ENCODE peak calls at places on chromosomes 3 and 15, in ten cellular contexts. L, P, V, Z, B, A, X, D, M and K are unnamed samples.

GRCh38 chr15:101526890-101527289 is 37.4 kb upstream of the PCSK6 start:
- DNase-seq in M (no peak), X (no peak), L (no peak), P (no peak), V (no peak), A (no peak), D (no peak), B (no peak), Z (no peak), K (no peak)

GRCh38 chr15:33934396-33934795 is 33.9 kb upstream of the CHRM5 start:
- DNase-seq in V (no peak), L (no peak), Z (no peak), X (no peak), D (no peak), B (no peak), A (no peak), P (no peak), M (peak), K (no peak)

GRCh38 chr3:122314467-122314866 is 10.6 kb upstream of the CSTA start:
- DNase-seq in D (no peak), L (no peak), Z (no peak), A (no peak), V (no peak), P (no peak), M (peak), B (no peak), X (no peak), K (peak)

GRCh38 chr3:64224826-64225606 is at the start of gene PRICKLE2:
- DNase-seq in A (peak), V (peak), Z (peak), M (peak), D (peak), L (peak), X (peak), P (peak), B (peak), K (peak)

GRCh38 chr3:152496286-152496685 is 227.6 kb downstream of the MBNL1 start:
- DNase-seq in M (no peak), L (no peak), B (peak), A (no peak), X (no peak), D (peak), V (no peak), Z (peak), P (no peak), K (no peak)

GRCh38 chr3:186413615-186414415 is 51.8 kb upstream of the DGKG start:
- DNase-seq in P (peak), V (no peak), M (peak), B (peak), D (no peak), Z (no peak), L (peak), A (peak), X (peak), K (peak)

GRCh38 chr3:40073310-40074007 is 236.0 kb upstream of the EIF1B start:
- DNase-seq in M (no peak), D (peak), L (peak), Z (no peak), A (no peak), P (no peak), X (no peak), B (no peak), V (no peak), K (no peak)

GRCh38 chr3:30933478-30934207 is 39.2 kb upstream of the GADL1 start:
- DNase-seq in L (no peak), V (no peak), M (no peak), A (no peak), D (no peak), P (no peak), Z (no peak), X (no peak), B (no peak), K (no peak)

GRCh38 chr3:129552287-129553050 is 9.5 kb downstream of the H1-8 start:
- DNase-seq in Z (no peak), D (peak), B (no peak), A (no peak), M (no peak), L (no peak), V (no peak), X (no peak), P (no peak), K (no peak)

GRCh38 chr3:195854628-195855300 is 43.0 kb upstream of the MUC4 start:
- DNase-seq in D (no peak), A (no peak), M (no peak), Z (no peak), L (no peak), V (no peak), X (no peak), B (no peak), P (no peak), K (peak)

GRCh38 chr15:52527196-52527897 is 1.3 kb downstream of the MYO5A start:
- DNase-seq in B (no peak), L (no peak), Z (no peak), M (no peak), D (peak), V (no peak), X (no peak), P (no peak), A (no peak), K (no peak)

GRCh38 chr3:133037440-133037839 is 751 bp upstream of the TMEM108 start:
- DNase-seq in Z (no peak), B (no peak), D (no peak), V (no peak), X (no peak), A (no peak), M (no peak), P (no peak), L (no peak), K (no peak)

GRCh38 chr15:68608206-68608843 is 29.5 kb downstream of the CORO2B start:
- DNase-seq in Z (peak), P (no peak), A (no peak), M (peak), L (no peak), B (peak), V (no peak), D (peak), X (peak), K (no peak)

GRCh38 chr3:122239112-122239511 is 55.6 kb downstream of the CASR start:
- DNase-seq in L (no peak), M (no peak), V (no peak), D (no peak), B (no peak), Z (no peak), P (no peak), X (no peak), A (no peak), K (no peak)

GRCh38 chr3:173913397-173913796 is 515.9 kb downstream of the NLGN1 start:
- DNase-seq in V (peak), P (no peak), Z (peak), M (peak), D (peak), L (no peak), X (no peak), B (peak), A (peak), K (no peak)

GRCh38 chr15:61856295-61856694 is 204.0 kb downstream of the VPS13C start:
- DNase-seq in D (no peak), X (no peak), A (no peak), Z (no peak), L (no peak), B (no peak), M (no peak), P (no peak), V (no peak), K (no peak)

GRCh38 chr3:9422712-9423424 is 25.5 kb downstream of the SETD5 start:
- DNase-seq in P (peak), D (peak), V (peak), B (peak), L (peak), A (peak), Z (peak), X (peak), M (peak), K (peak)

GRCh38 chr3:147419062-147419701 is 10.0 kb downstream of the ZIC1 start:
- DNase-seq in M (peak), P (no peak), Z (peak), V (peak), B (peak), X (no peak), A (peak), D (no peak), L (peak), K (no peak)

GRCh38 chr3:143224731-143225130 is 105.2 kb downstream of the CHST2 start:
- DNase-seq in P (no peak), X (no peak), B (no peak), M (no peak), V (no peak), Z (no peak), L (no peak), D (no peak), A (no peak), K (no peak)

GRCh38 chr3:13494463-13495350 is 14.6 kb downstream of the HDAC11 start:
- DNase-seq in A (peak), X (no peak), B (peak), D (no peak), L (peak), V (no peak), Z (peak), P (peak), M (no peak), K (peak)

GRCh38 chr15:68553594-68553993 is 25.2 kb upstream of the CORO2B start:
- DNase-seq in V (no peak), L (no peak), P (no peak), D (no peak), M (no peak), A (no peak), B (no peak), Z (no peak), X (no peak), K (no peak)

GRCh38 chr15:41018534-41018933 is 65.3 kb downstream of the CHAC1 start:
- DNase-seq in B (peak), Z (peak), P (no peak), L (peak), M (no peak), D (peak), V (peak), X (no peak), A (peak), K (peak)
- TF ChIP-seq CTCF in B (peak), Z (peak), P (no peak), L (no peak), M (no peak), D (peak), V (peak), X (no peak), A (peak), K (peak)

GRCh38 chr3:11510001-11510760 is 133.5 kb downstream of the VGLL4 start:
- DNase-seq in Z (no peak), D (no peak), A (peak), L (no peak), M (no peak), V (no peak), B (peak), P (no peak), X (no peak), K (no peak)

GRCh38 chr3:11513817-11514135 is 129.9 kb downstream of the VGLL4 start:
- DNase-seq in B (no peak), Z (no peak), L (no peak), P (no peak), X (no peak), D (no peak), A (no peak), M (no peak), V (no peak), K (no peak)

GRCh38 chr3:11517601-11518000 is 126.1 kb downstream of the VGLL4 start:
- DNase-seq in L (no peak), P (no peak), Z (no peak), X (no peak), B (no peak), D (no peak), A (no peak), M (no peak), V (no peak), K (no peak)

GRCh38 chr3:11509175-11510000 is 134.3 kb downstream of the VGLL4 start:
- DNase-seq in M (peak), D (peak), V (peak), A (peak), P (no peak), L (no peak), B (peak), X (no peak), Z (peak), K (peak)

GRCh38 chr3:11514191-11514770 is 129.4 kb downstream of the VGLL4 start:
- DNase-seq in D (peak), Z (peak), B (peak), P (no peak), V (peak), L (no peak), A (peak), M (peak), X (no peak), K (peak)
- TF ChIP-seq CTCF in D (no peak), Z (no peak), B (no peak), P (no peak), V (no peak), L (no peak), A (no peak), M (no peak), X (no peak), K (no peak)

GRCh38 chr3:62090066-62090465 is 283.3 kb downstream of the FEZF2 start:
- DNase-seq in X (no peak), D (no peak), B (no peak), L (no peak), A (no peak), V (no peak), P (no peak), Z (no peak), M (no peak), K (no peak)
- TF ChIP-seq CTCF in X (no peak), D (no peak), B (no peak), L (no peak), A (no peak), V (no peak), P (no peak), Z (no peak), M (no peak), K (no peak)

GRCh38 chr3:139377378-139377777 is 12.1 kb downstream of the COPB2 start:
- DNase-seq in D (no peak), X (no peak), Z (no peak), A (no peak), V (no peak), P (no peak), B (no peak), M (no peak), L (no peak), K (no peak)

GRCh38 chr3:139378587-139378986 is 10.9 kb downstream of the COPB2 start:
- DNase-seq in M (peak), Z (peak), A (peak), L (no peak), P (no peak), V (no peak), B (no peak), D (no peak), X (no peak), K (peak)

DNA sequence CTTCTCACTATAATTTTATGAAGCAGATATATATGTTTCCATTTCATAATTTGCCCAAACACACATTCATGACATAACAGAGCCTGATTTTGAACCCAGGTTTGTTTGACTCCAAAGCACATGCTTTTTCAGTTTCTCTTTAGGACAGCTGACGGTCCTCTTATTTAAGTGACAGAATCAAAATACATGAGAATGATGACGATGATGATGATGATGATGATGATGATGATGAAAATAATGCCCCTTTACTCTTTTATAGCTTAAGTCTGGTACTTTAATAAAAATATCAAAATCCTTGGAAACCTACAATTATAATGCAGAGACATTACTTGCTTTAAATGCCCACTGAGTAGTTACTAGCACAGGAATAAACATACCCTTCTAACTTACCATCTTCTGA is 15.3 kb downstream of the COPB2 start:
- DNase-seq in Z (no peak), P (no peak), V (no peak), M (no peak), A (no peak), X (no peak), L (no peak), B (no peak), D (no peak), K (no peak)
- TF ChIP-seq CTCF in Z (no peak), P (no peak), V (no peak), M (no peak), A (no peak), X (no peak), L (no peak), B (no peak), D (no peak), K (no peak)

DNA sequence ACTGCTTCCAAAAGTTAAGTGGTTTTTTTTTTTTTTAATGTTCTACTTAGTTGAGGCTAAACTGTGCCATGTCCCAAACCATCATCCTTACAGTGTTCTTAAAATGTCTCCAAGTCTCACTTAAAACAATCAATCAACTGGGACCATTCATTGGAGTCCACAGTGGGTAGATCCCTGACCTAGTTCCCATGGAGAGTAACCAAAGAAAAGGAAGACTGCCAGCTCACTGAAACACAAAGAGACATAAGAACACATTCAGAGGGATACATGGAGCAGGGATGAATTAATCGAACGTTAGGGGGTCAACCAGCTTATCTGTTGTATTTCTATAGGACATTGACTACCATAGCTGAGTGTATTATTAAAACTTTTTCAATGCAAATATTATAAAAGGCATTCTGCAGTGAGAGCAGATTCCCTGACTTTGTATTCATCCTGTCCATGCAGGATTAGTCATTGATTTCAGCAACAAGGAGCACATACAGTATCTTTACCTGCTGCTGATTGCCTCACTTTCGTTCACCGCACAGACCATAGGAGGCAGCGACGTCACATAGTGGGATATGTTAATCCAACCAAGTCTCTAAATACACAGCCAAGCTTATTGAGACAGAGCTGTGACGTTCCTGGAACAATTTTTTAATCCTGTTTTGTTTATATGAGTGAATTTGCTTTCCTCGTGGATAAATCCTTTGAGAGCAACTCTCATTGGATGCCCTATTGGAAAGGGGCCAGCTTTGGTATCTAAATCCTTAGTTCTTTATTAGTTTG is 365.0 kb upstream of the RBMS3 start:
- DNase-seq in A (peak), X (peak), P (no peak), Z (peak), B (peak), D (peak), L (peak), V (peak), M (peak), K (peak)
- TF ChIP-seq CTCF in A (peak), X (no peak), P (no peak), Z (peak), B (no peak), D (peak), L (no peak), V (no peak), M (peak), K (peak)

DNA sequence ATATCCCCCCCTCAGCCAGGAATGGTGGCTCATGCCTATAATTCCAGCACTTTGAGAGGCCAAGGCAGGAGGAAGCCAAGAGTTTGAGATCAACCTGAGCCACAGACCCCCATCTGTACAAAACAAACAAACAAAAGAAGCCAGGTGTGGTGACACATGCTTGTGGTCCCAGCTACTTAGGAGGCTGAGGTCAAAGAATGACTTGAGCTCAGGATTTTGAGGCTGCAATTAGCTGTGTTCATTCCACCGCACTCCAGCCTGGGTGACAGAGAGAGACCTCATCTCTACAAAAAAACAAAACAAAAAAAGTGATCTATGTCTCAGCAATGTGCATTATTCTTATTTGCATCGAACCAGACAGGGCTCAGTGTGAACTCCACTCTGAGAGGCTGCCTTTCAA is 800.8 kb downstream of the MCTP2 start:
- DNase-seq in M (peak), X (no peak), A (no peak), L (no peak), V (peak), Z (no peak), P (no peak), D (no peak), B (no peak), K (no peak)
- TF ChIP-seq CTCF in M (no peak), X (no peak), A (no peak), L (no peak), V (no peak), Z (no peak), P (no peak), D (no peak), B (no peak), K (no peak)

DNA sequence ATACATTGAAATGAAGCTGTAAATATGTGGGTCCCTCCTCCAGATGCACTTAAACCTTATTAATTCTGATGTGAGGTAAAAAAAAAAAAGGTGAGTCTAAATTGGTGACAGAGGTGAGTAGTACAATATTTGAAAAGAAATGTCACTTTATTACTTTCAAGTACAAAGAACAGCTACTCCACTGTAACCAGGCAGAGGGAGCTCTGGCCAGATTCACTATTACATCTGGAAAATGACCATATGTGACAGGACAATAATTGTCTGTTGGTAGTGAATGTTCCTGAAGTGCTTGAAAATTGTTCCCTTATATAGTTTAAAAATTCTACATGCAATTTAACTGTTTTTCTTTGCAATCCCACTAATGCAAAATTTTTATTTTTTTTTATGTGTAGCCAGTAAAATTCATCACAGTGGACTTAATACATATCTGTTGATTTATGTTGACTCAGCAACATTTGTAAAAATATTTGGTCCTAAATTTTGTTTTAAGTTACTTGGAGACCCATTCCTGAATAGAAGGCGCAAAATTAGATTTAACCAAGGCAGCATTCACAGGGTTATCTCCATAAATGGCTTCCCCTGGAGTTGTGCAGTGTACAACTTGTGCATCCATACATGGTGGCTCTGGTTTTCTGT is 231.9 kb upstream of the TBC1D5 start:
- DNase-seq in M (peak), V (no peak), X (no peak), Z (peak), L (no peak), P (no peak), A (no peak), B (peak), D (no peak), K (peak)
- TF ChIP-seq CTCF in M (peak), V (no peak), X (no peak), Z (peak), L (no peak), P (no peak), A (no peak), B (peak), D (no peak), K (peak)

GRCh38 chr3:1087066-1087555 is 5.7 kb upstream of the CNTN6 start:
- DNase-seq in X (peak), V (peak), B (peak), M (peak), D (no peak), Z (peak), A (peak), L (no peak), P (no peak), K (peak)
- TF ChIP-seq CTCF in X (no peak), V (peak), B (peak), M (peak), D (no peak), Z (peak), A (peak), L (no peak), P (no peak), K (no peak)